ENCODE peak calls at places on chromosomes 7 and 10, in five cellular contexts. B is GM19239; G is stimulated activated CD8-positive, alpha-beta memory T cell treated with anti-CD3 and anti-CD28 coated beads, Interleukin-7, amount 100 ng/mL, for 24 hours; K is psoas muscle; X is sigmoid colon. I is an unnamed sample.

GRCh38 chr10:121510201-121510771 is 88.0 kb downstream of the FGFR2 start:
- DNase-seq in B (no peak), K (no peak), X (peak; percentile 83), G (no peak), I (no peak)

GRCh38 chr10:96850825-96851224 is 18.7 kb downstream of the LCOR start:
- DNase-seq in G (no peak), B (no peak), X (no peak), K (no peak), I (no peak)

GRCh38 chr10:78992333-78992732 is 76.4 kb upstream of the ZMIZ1 start:
- DNase-seq in G (no peak), K (no peak), X (no peak), B (no peak), I (no peak)

GRCh38 chr10:11261143-11261542 is 243.5 kb downstream of the CELF2 start:
- DNase-seq in K (no peak), G (no peak), B (no peak), X (no peak), I (no peak)

GRCh38 chr10:122509323-122509722 is 48.0 kb downstream of the HTRA1 start:
- DNase-seq in G (no peak), X (no peak), K (no peak), B (no peak), I (no peak)

GRCh38 chr10:74556072-74556705 is 270.2 kb upstream of the KAT6B start:
- DNase-seq in K (no peak), B (no peak), X (no peak), G (no peak), I (no peak)

GRCh38 chr7:130486114-130486962 is 5.5 kb upstream of the MEST start:
- DNase-seq in K (peak; percentile 56), X (peak; percentile 66), G (no peak), B (no peak), I (no peak)

GRCh38 chr10:97185326-97186058 is at the start of gene SLIT1:
- DNase-seq in G (no peak), X (no peak), K (no peak), B (no peak), I (no peak)

GRCh38 chr10:99983280-99983988 is 26.3 kb downstream of the DNMBP start:
- DNase-seq in B (no peak), X (no peak), G (no peak), K (peak; percentile 52), I (no peak)

GRCh38 chr7:140551334-140552239 is 72.3 kb upstream of the MKRN1 start:
- DNase-seq in G (no peak), X (no peak), B (no peak), K (no peak), I (peak; percentile 62)

GRCh38 chr7:87003872-87004798 is 55.3 kb downstream of the ELAPOR2 start:
- DNase-seq in B (no peak), G (no peak), X (no peak), K (no peak), I (no peak)

GRCh38 chr10:127163632-127164031 is 32.8 kb downstream of the INSYN2A start:
- DNase-seq in K (no peak), X (no peak), G (no peak), B (no peak), I (no peak)

GRCh38 chr7:17773289-17773626 is 167.0 kb downstream of the SNX13 start:
- DNase-seq in B (no peak), X (no peak), K (no peak), G (no peak), I (no peak)

GRCh38 chr10:87654212-87654611 is 5.5 kb upstream of the PAPSS2 start:
- DNase-seq in X (no peak), B (no peak), G (no peak), K (no peak), I (no peak)

GRCh38 chr10:86400705-86401587 is 34.4 kb upstream of the GRID1 start:
- DNase-seq in B (no peak), G (peak; percentile 32), X (peak; percentile 81), K (peak; percentile 51), I (no peak)

GRCh38 chr10:24882047-24882698 is 70.2 kb downstream of the PRTFDC1 start:
- DNase-seq in G (no peak), X (no peak), K (no peak), B (no peak), I (no peak)

GRCh38 chr10:93554760-93555432 is 11.6 kb upstream of the FFAR4 start:
- DNase-seq in G (peak; percentile 33), X (no peak), K (peak; percentile 68), B (peak; percentile 44), I (peak; percentile 86)

GRCh38 chr7:135508853-135509588 is 881 bp downstream of the CNOT4 start:
- DNase-seq in B (peak; percentile 8), G (peak; percentile 2), X (no peak), K (no peak), I (no peak)

GRCh38 chr10:6203331-6204062 is 765 bp downstream of the PFKFB3 start:
- DNase-seq in G (no peak), X (peak; percentile 79), K (peak; percentile 69), B (peak; percentile 82), I (peak; percentile 83)

GRCh38 chr10:78551184-78552005 is 517.4 kb upstream of the ZMIZ1 start:
- DNase-seq in G (no peak), K (no peak), B (no peak), X (no peak), I (no peak)

GRCh38 chr10:89894051-89894450 is 192.7 kb downstream of the KIF20B start:
- DNase-seq in G (no peak), X (no peak), B (no peak), K (no peak), I (no peak)

GRCh38 chr7:106737202-106737562 is 76.2 kb upstream of the CCDC71L start:
- DNase-seq in X (no peak), B (no peak), K (no peak), G (no peak), I (no peak)

GRCh38 chr10:6320320-6321010 is 117.7 kb downstream of the PFKFB3 start:
- DNase-seq in G (no peak), B (no peak), K (no peak), X (no peak), I (no peak)

GRCh38 chr10:28384557-28384956 is 81.7 kb upstream of the MPP7 start:
- DNase-seq in B (no peak), G (no peak), K (no peak), X (no peak), I (no peak)

GRCh38 chr10:84820121-84820520 is 491.7 kb downstream of the CCSER2 start:
- DNase-seq in G (no peak), X (no peak), B (no peak), K (no peak), I (no peak)

GRCh38 chr10:34815174-34816066 is at the start of gene PARD3:
- DNase-seq in K (peak; percentile 75), G (no peak), X (peak; percentile 87), B (peak; percentile 84), I (peak; percentile 81)

GRCh38 chr7:110573862-110574528 is 516.9 kb upstream of the LRRN3 start:
- DNase-seq in K (no peak), G (no peak), B (no peak), X (no peak), I (no peak)

GRCh38 chr10:14608381-14609001 is 166.2 kb downstream of the FAM107B start:
- DNase-seq in X (no peak), K (peak; percentile 18), B (no peak), G (no peak), I (no peak)

GRCh38 chr7:78018541-78019456 is 220.2 kb downstream of the PHTF2 start:
- DNase-seq in G (no peak), K (peak; percentile 39), B (no peak), X (peak; percentile 77), I (no peak)

GRCh38 chr10:3353235-3353634 is 180.7 kb upstream of the PITRM1 start:
- DNase-seq in X (no peak), K (no peak), G (no peak), B (no peak), I (no peak)

I was measured in cardiac septum.